ENCODE peak calls at places on chromosomes 4 and X, in eight cellular contexts. One of them, this sample, is unnamed.

GRCh38 chrX:148555101-148555500 is 54.7 kb downstream of the AFF2 start:
- DNase-seq in HTR-8/SVneo: no peak
- DNase-seq in AG10803: no peak
- DNase-seq in stimulated activated CD8-positive, alpha-beta memory T cell treated with anti-CD3 and anti-CD28 coated beads, Interleukin-4, amount 100 ng/mL, for 48 hours: no peak
- DNase-seq in AML-193: no peak
- DNase-seq in activated T-helper 1 cell treated with Interleukin-2 at 50 U/mL for 16 hours: no peak
- DNase-seq in RKO: no peak
- DNase-seq in naive thymus-derived CD8-positive, alpha-beta T cell: no peak
- DNase-seq in this sample: no peak

GRCh38 chr4:80136238-80136637 is 61.1 kb upstream of the PRDM8 start:
- DNase-seq in HTR-8/SVneo: no peak
- DNase-seq in AG10803: no peak
- DNase-seq in stimulated activated CD8-positive, alpha-beta memory T cell treated with anti-CD3 and anti-CD28 coated beads, Interleukin-4, amount 100 ng/mL, for 48 hours: no peak
- DNase-seq in AML-193: no peak
- DNase-seq in activated T-helper 1 cell treated with Interleukin-2 at 50 U/mL for 16 hours: no peak
- DNase-seq in RKO: no peak
- DNase-seq in naive thymus-derived CD8-positive, alpha-beta T cell: no peak
- DNase-seq in this sample: no peak

GRCh38 chrX:102966701-102967100 is 29.6 kb downstream of the RAB40AL start:
- DNase-seq in HTR-8/SVneo: no peak
- DNase-seq in AG10803: no peak
- DNase-seq in stimulated activated CD8-positive, alpha-beta memory T cell treated with anti-CD3 and anti-CD28 coated beads, Interleukin-4, amount 100 ng/mL, for 48 hours: no peak
- DNase-seq in AML-193: no peak
- DNase-seq in activated T-helper 1 cell treated with Interleukin-2 at 50 U/mL for 16 hours: no peak
- DNase-seq in RKO: no peak
- DNase-seq in naive thymus-derived CD8-positive, alpha-beta T cell: no peak
- DNase-seq in this sample: no peak

GRCh38 chrX:129522184-129523059 is 868 bp downstream of the SMARCA1 start:
- DNase-seq in HTR-8/SVneo: peak; percentile 29
- DNase-seq in AG10803: peak; percentile 50
- DNase-seq in stimulated activated CD8-positive, alpha-beta memory T cell treated with anti-CD3 and anti-CD28 coated beads, Interleukin-4, amount 100 ng/mL, for 48 hours: peak; percentile 22
- DNase-seq in AML-193: no peak
- DNase-seq in activated T-helper 1 cell treated with Interleukin-2 at 50 U/mL for 16 hours: no peak
- DNase-seq in RKO: no peak
- DNase-seq in naive thymus-derived CD8-positive, alpha-beta T cell: no peak
- DNase-seq in this sample: no peak

GRCh38 chrX:65932173-65933084 is 107.5 kb downstream of the VSIG4 start:
- DNase-seq in HTR-8/SVneo: no peak
- DNase-seq in AG10803: no peak
- DNase-seq in stimulated activated CD8-positive, alpha-beta memory T cell treated with anti-CD3 and anti-CD28 coated beads, Interleukin-4, amount 100 ng/mL, for 48 hours: no peak
- DNase-seq in AML-193: no peak
- DNase-seq in activated T-helper 1 cell treated with Interleukin-2 at 50 U/mL for 16 hours: no peak
- DNase-seq in RKO: peak; percentile 32
- DNase-seq in naive thymus-derived CD8-positive, alpha-beta T cell: no peak
- DNase-seq in this sample: no peak

GRCh38 chrX:73577368-73577767 is 14.4 kb downstream of the CHIC1 start:
- DNase-seq in HTR-8/SVneo: no peak
- DNase-seq in AG10803: peak; percentile 67
- DNase-seq in stimulated activated CD8-positive, alpha-beta memory T cell treated with anti-CD3 and anti-CD28 coated beads, Interleukin-4, amount 100 ng/mL, for 48 hours: no peak
- DNase-seq in AML-193: no peak
- DNase-seq in activated T-helper 1 cell treated with Interleukin-2 at 50 U/mL for 16 hours: no peak
- DNase-seq in RKO: peak; percentile 91
- DNase-seq in naive thymus-derived CD8-positive, alpha-beta T cell: no peak
- DNase-seq in this sample: no peak

GRCh38 chr4:30903493-30903892 is 183.3 kb downstream of the PCDH7 start:
- DNase-seq in HTR-8/SVneo: peak; percentile 1
- DNase-seq in AG10803: no peak
- DNase-seq in stimulated activated CD8-positive, alpha-beta memory T cell treated with anti-CD3 and anti-CD28 coated beads, Interleukin-4, amount 100 ng/mL, for 48 hours: no peak
- DNase-seq in AML-193: no peak
- DNase-seq in activated T-helper 1 cell treated with Interleukin-2 at 50 U/mL for 16 hours: no peak
- DNase-seq in RKO: no peak
- DNase-seq in naive thymus-derived CD8-positive, alpha-beta T cell: no peak
- DNase-seq in this sample: no peak

GRCh38 chr4:72631296-72631695 is 62.3 kb upstream of the ADAMTS3 start:
- DNase-seq in HTR-8/SVneo: peak; percentile 40
- DNase-seq in AG10803: peak; percentile 72
- DNase-seq in stimulated activated CD8-positive, alpha-beta memory T cell treated with anti-CD3 and anti-CD28 coated beads, Interleukin-4, amount 100 ng/mL, for 48 hours: no peak
- DNase-seq in AML-193: no peak
- DNase-seq in activated T-helper 1 cell treated with Interleukin-2 at 50 U/mL for 16 hours: no peak
- DNase-seq in RKO: peak; percentile 67
- DNase-seq in naive thymus-derived CD8-positive, alpha-beta T cell: no peak
- DNase-seq in this sample: no peak

GRCh38 chrX:40646489-40647306 is 663 bp downstream of the CXorf38 start:
- DNase-seq in HTR-8/SVneo: peak; percentile 13
- DNase-seq in AG10803: peak; percentile 28
- DNase-seq in stimulated activated CD8-positive, alpha-beta memory T cell treated with anti-CD3 and anti-CD28 coated beads, Interleukin-4, amount 100 ng/mL, for 48 hours: peak; percentile 44
- DNase-seq in AML-193: no peak
- DNase-seq in activated T-helper 1 cell treated with Interleukin-2 at 50 U/mL for 16 hours: peak; percentile 5
- DNase-seq in RKO: peak; percentile 61
- DNase-seq in naive thymus-derived CD8-positive, alpha-beta T cell: no peak
- DNase-seq in this sample: peak; percentile 22

GRCh38 chr4:66564901-66565648 is 894.8 kb upstream of the EPHA5 start:
- DNase-seq in HTR-8/SVneo: no peak
- DNase-seq in AG10803: peak; percentile 65
- DNase-seq in stimulated activated CD8-positive, alpha-beta memory T cell treated with anti-CD3 and anti-CD28 coated beads, Interleukin-4, amount 100 ng/mL, for 48 hours: no peak
- DNase-seq in AML-193: no peak
- DNase-seq in activated T-helper 1 cell treated with Interleukin-2 at 50 U/mL for 16 hours: no peak
- DNase-seq in RKO: no peak
- DNase-seq in naive thymus-derived CD8-positive, alpha-beta T cell: no peak
- DNase-seq in this sample: no peak

GRCh38 chr4:122536001-122536400 is 79.5 kb upstream of the IL2 start:
- DNase-seq in HTR-8/SVneo: no peak
- DNase-seq in AG10803: no peak
- DNase-seq in stimulated activated CD8-positive, alpha-beta memory T cell treated with anti-CD3 and anti-CD28 coated beads, Interleukin-4, amount 100 ng/mL, for 48 hours: no peak
- DNase-seq in AML-193: no peak
- DNase-seq in activated T-helper 1 cell treated with Interleukin-2 at 50 U/mL for 16 hours: no peak
- DNase-seq in RKO: no peak
- DNase-seq in naive thymus-derived CD8-positive, alpha-beta T cell: no peak
- DNase-seq in this sample: no peak

GRCh38 chrX:13235930-13236329 is 83.9 kb downstream of the ATXN3L start:
- DNase-seq in HTR-8/SVneo: no peak
- DNase-seq in AG10803: no peak
- DNase-seq in stimulated activated CD8-positive, alpha-beta memory T cell treated with anti-CD3 and anti-CD28 coated beads, Interleukin-4, amount 100 ng/mL, for 48 hours: no peak
- DNase-seq in AML-193: no peak
- DNase-seq in activated T-helper 1 cell treated with Interleukin-2 at 50 U/mL for 16 hours: no peak
- DNase-seq in RKO: no peak
- DNase-seq in naive thymus-derived CD8-positive, alpha-beta T cell: no peak
- DNase-seq in this sample: no peak

GRCh38 chr4:46124773-46125172 is 919 bp upstream of the GABRG1 start:
- DNase-seq in HTR-8/SVneo: no peak
- DNase-seq in AG10803: no peak
- DNase-seq in stimulated activated CD8-positive, alpha-beta memory T cell treated with anti-CD3 and anti-CD28 coated beads, Interleukin-4, amount 100 ng/mL, for 48 hours: no peak
- DNase-seq in AML-193: no peak
- DNase-seq in activated T-helper 1 cell treated with Interleukin-2 at 50 U/mL for 16 hours: no peak
- DNase-seq in RKO: no peak
- DNase-seq in naive thymus-derived CD8-positive, alpha-beta T cell: no peak
- DNase-seq in this sample: no peak

GRCh38 chrX:120090208-120090607 is 12.7 kb upstream of the RHOXF2B start:
- DNase-seq in HTR-8/SVneo: no peak
- DNase-seq in AG10803: no peak
- DNase-seq in stimulated activated CD8-positive, alpha-beta memory T cell treated with anti-CD3 and anti-CD28 coated beads, Interleukin-4, amount 100 ng/mL, for 48 hours: no peak
- DNase-seq in AML-193: no peak
- DNase-seq in activated T-helper 1 cell treated with Interleukin-2 at 50 U/mL for 16 hours: no peak
- DNase-seq in RKO: no peak
- DNase-seq in naive thymus-derived CD8-positive, alpha-beta T cell: no peak
- DNase-seq in this sample: no peak

GRCh38 chrX:136457303-136457917 is 30.3 kb upstream of the BRS3 start:
- DNase-seq in HTR-8/SVneo: no peak
- DNase-seq in AG10803: no peak
- DNase-seq in stimulated activated CD8-positive, alpha-beta memory T cell treated with anti-CD3 and anti-CD28 coated beads, Interleukin-4, amount 100 ng/mL, for 48 hours: no peak
- DNase-seq in AML-193: no peak
- DNase-seq in activated T-helper 1 cell treated with Interleukin-2 at 50 U/mL for 16 hours: no peak
- DNase-seq in RKO: no peak
- DNase-seq in naive thymus-derived CD8-positive, alpha-beta T cell: no peak
- DNase-seq in this sample: no peak

GRCh38 chr4:186621959-186622553 is 66.7 kb upstream of the MTNR1A start:
- DNase-seq in HTR-8/SVneo: peak; percentile 81
- DNase-seq in AG10803: peak; percentile 92
- DNase-seq in stimulated activated CD8-positive, alpha-beta memory T cell treated with anti-CD3 and anti-CD28 coated beads, Interleukin-4, amount 100 ng/mL, for 48 hours: no peak
- DNase-seq in AML-193: no peak
- DNase-seq in activated T-helper 1 cell treated with Interleukin-2 at 50 U/mL for 16 hours: no peak
- DNase-seq in RKO: no peak
- DNase-seq in naive thymus-derived CD8-positive, alpha-beta T cell: no peak
- DNase-seq in this sample: no peak

GRCh38 chr4:87433342-87433741 is 11.0 kb downstream of the NUDT9 start:
- DNase-seq in HTR-8/SVneo: no peak
- DNase-seq in AG10803: no peak
- DNase-seq in stimulated activated CD8-positive, alpha-beta memory T cell treated with anti-CD3 and anti-CD28 coated beads, Interleukin-4, amount 100 ng/mL, for 48 hours: no peak
- DNase-seq in AML-193: no peak
- DNase-seq in activated T-helper 1 cell treated with Interleukin-2 at 50 U/mL for 16 hours: no peak
- DNase-seq in RKO: no peak
- DNase-seq in naive thymus-derived CD8-positive, alpha-beta T cell: no peak
- DNase-seq in this sample: no peak

GRCh38 chr4:165156906-165157305 is 44.2 kb upstream of the TMEM192 start:
- DNase-seq in HTR-8/SVneo: no peak
- DNase-seq in AG10803: no peak
- DNase-seq in stimulated activated CD8-positive, alpha-beta memory T cell treated with anti-CD3 and anti-CD28 coated beads, Interleukin-4, amount 100 ng/mL, for 48 hours: no peak
- DNase-seq in AML-193: no peak
- DNase-seq in activated T-helper 1 cell treated with Interleukin-2 at 50 U/mL for 16 hours: no peak
- DNase-seq in RKO: no peak
- DNase-seq in naive thymus-derived CD8-positive, alpha-beta T cell: no peak
- DNase-seq in this sample: no peak

GRCh38 chrX:69116077-69116476 is 49.2 kb downstream of the PJA1 start:
- DNase-seq in HTR-8/SVneo: no peak
- DNase-seq in AG10803: no peak
- DNase-seq in stimulated activated CD8-positive, alpha-beta memory T cell treated with anti-CD3 and anti-CD28 coated beads, Interleukin-4, amount 100 ng/mL, for 48 hours: no peak
- DNase-seq in AML-193: no peak
- DNase-seq in activated T-helper 1 cell treated with Interleukin-2 at 50 U/mL for 16 hours: no peak
- DNase-seq in RKO: no peak
- DNase-seq in naive thymus-derived CD8-positive, alpha-beta T cell: no peak
- DNase-seq in this sample: no peak

GRCh38 chrX:24426921-24427746 is 38.0 kb upstream of the PDK3 start:
- DNase-seq in HTR-8/SVneo: no peak
- DNase-seq in AG10803: no peak
- DNase-seq in stimulated activated CD8-positive, alpha-beta memory T cell treated with anti-CD3 and anti-CD28 coated beads, Interleukin-4, amount 100 ng/mL, for 48 hours: no peak
- DNase-seq in AML-193: no peak
- DNase-seq in activated T-helper 1 cell treated with Interleukin-2 at 50 U/mL for 16 hours: no peak
- DNase-seq in RKO: no peak
- DNase-seq in naive thymus-derived CD8-positive, alpha-beta T cell: no peak
- DNase-seq in this sample: no peak

GRCh38 chr4:2929469-2929868 is 33.7 kb downstream of the NOP14 start:
- DNase-seq in HTR-8/SVneo: no peak
- DNase-seq in AG10803: no peak
- DNase-seq in stimulated activated CD8-positive, alpha-beta memory T cell treated with anti-CD3 and anti-CD28 coated beads, Interleukin-4, amount 100 ng/mL, for 48 hours: no peak
- DNase-seq in AML-193: no peak
- DNase-seq in activated T-helper 1 cell treated with Interleukin-2 at 50 U/mL for 16 hours: no peak
- DNase-seq in RKO: no peak
- DNase-seq in naive thymus-derived CD8-positive, alpha-beta T cell: no peak
- DNase-seq in this sample: no peak

GRCh38 chr4:143538979-143539669 is 25.6 kb downstream of the SMARCA5 start:
- DNase-seq in HTR-8/SVneo: no peak
- DNase-seq in AG10803: no peak
- DNase-seq in stimulated activated CD8-positive, alpha-beta memory T cell treated with anti-CD3 and anti-CD28 coated beads, Interleukin-4, amount 100 ng/mL, for 48 hours: no peak
- DNase-seq in AML-193: no peak
- DNase-seq in activated T-helper 1 cell treated with Interleukin-2 at 50 U/mL for 16 hours: no peak
- DNase-seq in RKO: no peak
- DNase-seq in naive thymus-derived CD8-positive, alpha-beta T cell: no peak
- DNase-seq in this sample: peak; percentile 16

GRCh38 chrX:31123335-31123734 is 51.5 kb upstream of the FTHL17 start:
- DNase-seq in HTR-8/SVneo: no peak
- DNase-seq in AG10803: no peak
- DNase-seq in stimulated activated CD8-positive, alpha-beta memory T cell treated with anti-CD3 and anti-CD28 coated beads, Interleukin-4, amount 100 ng/mL, for 48 hours: no peak
- DNase-seq in AML-193: no peak
- DNase-seq in activated T-helper 1 cell treated with Interleukin-2 at 50 U/mL for 16 hours: no peak
- DNase-seq in RKO: no peak
- DNase-seq in naive thymus-derived CD8-positive, alpha-beta T cell: no peak
- DNase-seq in this sample: no peak

GRCh38 chr4:111979921-111980320 is 165.3 kb upstream of the FAM241A start:
- DNase-seq in HTR-8/SVneo: no peak
- DNase-seq in AG10803: no peak
- DNase-seq in stimulated activated CD8-positive, alpha-beta memory T cell treated with anti-CD3 and anti-CD28 coated beads, Interleukin-4, amount 100 ng/mL, for 48 hours: no peak
- DNase-seq in AML-193: no peak
- DNase-seq in activated T-helper 1 cell treated with Interleukin-2 at 50 U/mL for 16 hours: no peak
- DNase-seq in RKO: no peak
- DNase-seq in naive thymus-derived CD8-positive, alpha-beta T cell: no peak
- DNase-seq in this sample: no peak

GRCh38 chr4:40309250-40309774 is 25.8 kb upstream of the CHRNA9 start:
- DNase-seq in HTR-8/SVneo: peak; percentile 75
- DNase-seq in AG10803: peak; percentile 76
- DNase-seq in stimulated activated CD8-positive, alpha-beta memory T cell treated with anti-CD3 and anti-CD28 coated beads, Interleukin-4, amount 100 ng/mL, for 48 hours: peak; percentile 96
- DNase-seq in AML-193: no peak
- DNase-seq in activated T-helper 1 cell treated with Interleukin-2 at 50 U/mL for 16 hours: peak; percentile 73
- DNase-seq in RKO: peak; percentile 79
- DNase-seq in naive thymus-derived CD8-positive, alpha-beta T cell: peak; percentile 88
- DNase-seq in this sample: peak; percentile 93

GRCh38 chr4:45063701-45064100 is 337.3 kb upstream of the GNPDA2 start:
- DNase-seq in HTR-8/SVneo: no peak
- DNase-seq in AG10803: no peak
- DNase-seq in stimulated activated CD8-positive, alpha-beta memory T cell treated with anti-CD3 and anti-CD28 coated beads, Interleukin-4, amount 100 ng/mL, for 48 hours: no peak
- DNase-seq in AML-193: no peak
- DNase-seq in activated T-helper 1 cell treated with Interleukin-2 at 50 U/mL for 16 hours: no peak
- DNase-seq in RKO: no peak
- DNase-seq in naive thymus-derived CD8-positive, alpha-beta T cell: no peak
- DNase-seq in this sample: no peak

GRCh38 chr4:7539659-7540058 is 104.9 kb upstream of the PSAPL1 start:
- DNase-seq in HTR-8/SVneo: peak; percentile 88
- DNase-seq in AG10803: no peak
- DNase-seq in stimulated activated CD8-positive, alpha-beta memory T cell treated with anti-CD3 and anti-CD28 coated beads, Interleukin-4, amount 100 ng/mL, for 48 hours: peak; percentile 60
- DNase-seq in AML-193: no peak
- DNase-seq in activated T-helper 1 cell treated with Interleukin-2 at 50 U/mL for 16 hours: peak; percentile 26
- DNase-seq in RKO: peak; percentile 86
- DNase-seq in naive thymus-derived CD8-positive, alpha-beta T cell: peak; percentile 72
- DNase-seq in this sample: peak; percentile 32